ENCODE peak calls at places on chromosome 17, in six cellular contexts. Q is retina; A is prostate gland; E is activated CD8-positive, alpha-beta T cell treated with anti-CD3 and anti-CD28 coated beads, Interleukin-2, amount 10 ng/mL, durations not matched to agents 7 days and 5 days; M is renal cortical epithelial cell; J is effector memory CD8-positive, alpha-beta T cell. P is an unnamed sample.
A peak's percentile ranks its signal among the peaks of the same experiment; 100 is the strongest.

GRCh38 chr17:72376486-72377345 is 255.9 kb downstream of the SOX9 start:
- DNase-seq in E (no peak), Q (peak; percentile 71), M (no peak), J (no peak), A (no peak), P (no peak)

GRCh38 chr17:7915611-7916382 is at the start of gene RNF227:
- DNase-seq in M (peak; percentile 78), A (peak; percentile 91), Q (peak; percentile 97), J (peak; percentile 78), E (peak; percentile 89), P (peak; percentile 69)

GRCh38 chr17:30573603-30574175 is 96.5 kb downstream of the GOSR1 start:
- DNase-seq in A (no peak), J (no peak), M (no peak), Q (no peak), E (no peak), P (no peak)

GRCh38 chr17:63983326-63983725 is 10.6 kb upstream of the SCN4A start:
- DNase-seq in J (no peak), E (no peak), A (no peak), Q (no peak), M (no peak), P (no peak)

GRCh38 chr17:60086822-60087591 is 8.3 kb upstream of the HEATR6 start:
- DNase-seq in J (no peak), A (no peak), E (no peak), Q (no peak), M (no peak), P (no peak)

GRCh38 chr17:4539025-4539424 is 16.2 kb downstream of the MYBBP1A start:
- DNase-seq in M (no peak), E (no peak), A (no peak), J (no peak), Q (no peak), P (no peak)

GRCh38 chr17:34715504-34715903 is 136.1 kb downstream of the TMEM132E start:
- DNase-seq in E (no peak), Q (no peak), J (no peak), A (no peak), M (no peak), P (no peak)

GRCh38 chr17:62712011-62712615 is 84.6 kb downstream of the MRC2 start:
- DNase-seq in A (no peak), J (no peak), M (no peak), E (no peak), Q (no peak), P (no peak)

GRCh38 chr17:40351185-40352043 is 13.1 kb downstream of the GJD3 start:
- DNase-seq in M (no peak), J (no peak), A (no peak), Q (peak; percentile 77), E (no peak), P (no peak)

GRCh38 chr17:69223809-69224208 is 4.8 kb downstream of the ABCA10 start:
- DNase-seq in A (no peak), M (peak; percentile 83), E (no peak), J (no peak), Q (peak; percentile 20), P (no peak)

GRCh38 chr17:80559688-80560290 is 15.2 kb downstream of the RPTOR start:
- DNase-seq in J (no peak), M (peak; percentile 67), A (no peak), Q (no peak), E (no peak), P (no peak)

GRCh38 chr17:74369221-74369620 is 1.9 kb downstream of the GPR142 start:
- DNase-seq in E (peak; percentile 73), M (no peak), J (peak; percentile 20), A (no peak), Q (no peak), P (no peak)

GRCh38 chr17:14245629-14246028 is 9.0 kb upstream of the CDRT15 start:
- DNase-seq in A (no peak), J (no peak), Q (no peak), E (no peak), M (no peak), P (no peak)

GRCh38 chr17:62099532-62099931 is 34.5 kb upstream of the MED13 start:
- DNase-seq in M (no peak), A (no peak), J (no peak), E (no peak), Q (no peak), P (no peak)

GRCh38 chr17:4005296-4006164 is 41.3 kb upstream of the ATP2A3 start:
- DNase-seq in Q (no peak), E (peak; percentile 19), M (no peak), J (no peak), A (no peak), P (no peak)

GRCh38 chr17:58066409-58066808 is 16.8 kb upstream of the DYNLL2 start:
- DNase-seq in M (no peak), J (no peak), Q (no peak), A (no peak), E (no peak), P (no peak)

GRCh38 chr17:57440522-57441269 is 184.4 kb downstream of the MSI2 start:
- DNase-seq in Q (peak; percentile 88), A (peak; percentile 60), E (peak; percentile 81), M (peak; percentile 94), J (peak; percentile 14), P (peak; percentile 85)

GRCh38 chr17:35088647-35088910 is 25.1 kb upstream of the RFFL start:
- DNase-seq in E (no peak), M (no peak), A (peak; percentile 38), J (no peak), Q (peak; percentile 87), P (no peak)

P was measured in RWPE1.